ENCODE peak calls at places on chromosomes 4 and X, in ten cellular contexts. U is T follicular helper cell; K is ELR; Y is Kasumi-1; J is iPS DF 6.9; F is NCI-H1105; G is stimulated activated CD4-positive, alpha-beta T cell treated with anti-CD3 and anti-CD28 coated beads, Interleukin-12 subunit alpha, Interleukin-12 subunit beta, amount 100 ng/mL, for 48 hours; T is brain microvascular endothelial cell; X is NCI-H2081; M is T-helper 2 cell. C is an unnamed sample.
A peak's percentile ranks its signal among the peaks of the same experiment; 100 is the strongest.

GRCh38 chr4:113684534-113685091 is 76.9 kb downstream of the CAMK2D start:
- DNase-seq in U (no peak), K (peak; percentile 48), Y (no peak), J (no peak), F (no peak), G (peak; percentile 30), T (peak; percentile 57), X (no peak), M (no peak), C (peak; percentile 33)

GRCh38 chr4:34720563-34720962 is 1523.8 kb downstream of the ARAP2 start:
- DNase-seq in U (no peak), K (peak; percentile 65), Y (peak; percentile 77), J (no peak), F (peak; percentile 14), G (no peak), T (no peak), X (peak; percentile 57), M (no peak), C (peak; percentile 62)

GRCh38 chr4:175930471-175930870 is 118.4 kb upstream of the GPM6A start:
- DNase-seq in U (no peak), K (no peak), Y (no peak), J (no peak), F (no peak), G (no peak), T (no peak), X (no peak), M (no peak), C (no peak)

GRCh38 chrX:94107981-94108380 is 434.0 kb downstream of the FAM133A start:
- DNase-seq in U (no peak), K (no peak), Y (no peak), J (no peak), F (no peak), G (no peak), T (no peak), X (no peak), M (no peak), C (no peak)

GRCh38 chr4:69831646-69832325 is 28.2 kb downstream of the SULT1E1 start:
- DNase-seq in U (no peak), K (no peak), Y (peak; percentile 91), J (no peak), F (no peak), G (no peak), T (no peak), X (no peak), M (no peak), C (no peak)

GRCh38 chr4:54255881-54256280 is 26.8 kb downstream of the PDGFRA start:
- DNase-seq in U (no peak), K (peak; percentile 13), Y (no peak), J (no peak), F (no peak), G (no peak), T (no peak), X (no peak), M (no peak), C (no peak)

GRCh38 chr4:1512738-1513660 is 106.8 kb upstream of the NKX1-1 start:
- DNase-seq in U (peak; percentile 24), K (peak; percentile 42), Y (no peak), J (peak; percentile 25), F (no peak), G (peak; percentile 28), T (no peak), X (peak; percentile 34), M (peak; percentile 37), C (peak; percentile 67)

GRCh38 chr4:26583538-26583864 is 383 bp upstream of the TBC1D19 start:
- DNase-seq in U (no peak), K (no peak), Y (no peak), J (no peak), F (no peak), G (no peak), T (no peak), X (peak; percentile 93), M (no peak), C (peak; percentile 64)

GRCh38 chrX:38112566-38112965 is 106.2 kb downstream of the SYTL5 start:
- DNase-seq in U (no peak), K (no peak), Y (no peak), J (no peak), F (peak; percentile 56), G (no peak), T (no peak), X (no peak), M (no peak), C (no peak)

GRCh38 chr4:133147365-133147821 is 1.7 kb upstream of the PCDH10 start:
- DNase-seq in U (no peak), K (peak; percentile 47), Y (no peak), J (no peak), F (peak; percentile 25), G (no peak), T (peak; percentile 7), X (no peak), M (no peak), C (peak; percentile 28)

GRCh38 chr4:71980976-71981375 is 50.8 kb upstream of the NPFFR2 start:
- DNase-seq in U (no peak), K (no peak), Y (no peak), J (no peak), F (no peak), G (no peak), T (no peak), X (no peak), M (no peak), C (no peak)

GRCh38 chr4:4296283-4296846 is 6.3 kb downstream of the ZBTB49 start:
- DNase-seq in U (no peak), K (no peak), Y (no peak), J (no peak), F (no peak), G (no peak), T (no peak), X (no peak), M (no peak), C (no peak)

GRCh38 chr4:61838072-61838471 is 637.9 kb downstream of the ADGRL3 start:
- DNase-seq in U (no peak), K (peak; percentile 8), Y (no peak), J (no peak), F (no peak), G (no peak), T (no peak), X (no peak), M (no peak), C (no peak)

GRCh38 chr4:8705161-8706145 is 112.9 kb downstream of the CPZ start:
- DNase-seq in U (no peak), K (no peak), Y (no peak), J (no peak), F (no peak), G (no peak), T (no peak), X (no peak), M (no peak), C (peak; percentile 13)